ENCODE peak calls at places on chromosomes 5 and 9, in seven cellular contexts. One of them, this sample, is unnamed.

GRCh38 chr9:69674741-69675438 is 2.7 kb upstream of the APBA1 start:
- DNase-seq in H7: no peak
- DNase-seq in body of pancreas: no peak
- DNase-seq in mucosa of descending colon: no peak
- DNase-seq in naive thymus-derived CD4-positive, alpha-beta T cell: no peak
- DNase-seq in colonic mucosa: no peak
- DNase-seq in A549: no peak
- DNase-seq in this sample: no peak

GRCh38 chr9:88978034-88978433 is 13.2 kb upstream of the S1PR3 start:
- DNase-seq in H7: no peak
- DNase-seq in body of pancreas: no peak
- DNase-seq in mucosa of descending colon: no peak
- DNase-seq in naive thymus-derived CD4-positive, alpha-beta T cell: no peak
- DNase-seq in colonic mucosa: no peak
- DNase-seq in A549: no peak
- DNase-seq in this sample: no peak

GRCh38 chr5:162603399-162603798 is 535.8 kb downstream of the GABRG2 start:
- DNase-seq in H7: no peak
- DNase-seq in body of pancreas: no peak
- DNase-seq in mucosa of descending colon: no peak
- DNase-seq in naive thymus-derived CD4-positive, alpha-beta T cell: no peak
- DNase-seq in colonic mucosa: no peak
- DNase-seq in A549: no peak
- DNase-seq in this sample: no peak

GRCh38 chr9:69371001-69371400 is 46.0 kb downstream of the ENTREP1 start:
- DNase-seq in H7: no peak
- DNase-seq in body of pancreas: no peak
- DNase-seq in mucosa of descending colon: no peak
- DNase-seq in naive thymus-derived CD4-positive, alpha-beta T cell: no peak
- DNase-seq in colonic mucosa: no peak
- DNase-seq in A549: no peak
- DNase-seq in this sample: no peak

GRCh38 chr9:536597-537511 is 304.6 kb upstream of the DMRT1 start:
- DNase-seq in H7: no peak
- DNase-seq in body of pancreas: no peak
- DNase-seq in mucosa of descending colon: no peak
- DNase-seq in naive thymus-derived CD4-positive, alpha-beta T cell: no peak
- DNase-seq in colonic mucosa: no peak
- DNase-seq in A549: no peak
- DNase-seq in this sample: no peak

GRCh38 chr5:80238078-80238477 is 17.8 kb downstream of the SERINC5 start:
- DNase-seq in H7: no peak
- DNase-seq in body of pancreas: peak
- DNase-seq in mucosa of descending colon: no peak
- DNase-seq in naive thymus-derived CD4-positive, alpha-beta T cell: no peak
- DNase-seq in colonic mucosa: no peak
- DNase-seq in A549: no peak
- DNase-seq in this sample: no peak

GRCh38 chr5:40333459-40334241 is 346.1 kb upstream of the PTGER4 start:
- DNase-seq in H7: no peak
- DNase-seq in body of pancreas: no peak
- DNase-seq in mucosa of descending colon: no peak
- DNase-seq in naive thymus-derived CD4-positive, alpha-beta T cell: no peak
- DNase-seq in colonic mucosa: no peak
- DNase-seq in A549: peak
- DNase-seq in this sample: no peak

GRCh38 chr9:17520264-17521058 is 58.4 kb upstream of the SH3GL2 start:
- DNase-seq in H7: peak
- DNase-seq in body of pancreas: no peak
- DNase-seq in mucosa of descending colon: no peak
- DNase-seq in naive thymus-derived CD4-positive, alpha-beta T cell: no peak
- DNase-seq in colonic mucosa: no peak
- DNase-seq in A549: no peak
- DNase-seq in this sample: no peak

GRCh38 chr9:91727316-91727861 is 222.6 kb downstream of the ROR2 start:
- DNase-seq in H7: peak
- DNase-seq in body of pancreas: peak
- DNase-seq in mucosa of descending colon: no peak
- DNase-seq in naive thymus-derived CD4-positive, alpha-beta T cell: peak
- DNase-seq in colonic mucosa: no peak
- DNase-seq in A549: peak
- DNase-seq in this sample: no peak

GRCh38 chr9:86324308-86324707 is 29.9 kb downstream of the TUT7 start:
- DNase-seq in H7: no peak
- DNase-seq in body of pancreas: no peak
- DNase-seq in mucosa of descending colon: no peak
- DNase-seq in naive thymus-derived CD4-positive, alpha-beta T cell: no peak
- DNase-seq in colonic mucosa: no peak
- DNase-seq in A549: no peak
- DNase-seq in this sample: no peak

GRCh38 chr5:73974871-73975351 is 348.9 kb downstream of the ARHGEF28 start:
- DNase-seq in H7: no peak
- DNase-seq in body of pancreas: peak
- DNase-seq in mucosa of descending colon: no peak
- DNase-seq in naive thymus-derived CD4-positive, alpha-beta T cell: no peak
- DNase-seq in colonic mucosa: no peak
- DNase-seq in A549: no peak
- DNase-seq in this sample: no peak

GRCh38 chr9:75552941-75553340 is 337.5 kb upstream of the PCSK5 start:
- DNase-seq in H7: no peak
- DNase-seq in body of pancreas: no peak
- DNase-seq in mucosa of descending colon: no peak
- DNase-seq in naive thymus-derived CD4-positive, alpha-beta T cell: no peak
- DNase-seq in colonic mucosa: no peak
- DNase-seq in A549: no peak
- DNase-seq in this sample: no peak

GRCh38 chr9:114037249-114037648 is 40.9 kb downstream of the AMBP start:
- DNase-seq in H7: peak
- DNase-seq in body of pancreas: no peak
- DNase-seq in mucosa of descending colon: no peak
- DNase-seq in naive thymus-derived CD4-positive, alpha-beta T cell: no peak
- DNase-seq in colonic mucosa: no peak
- DNase-seq in A549: no peak
- DNase-seq in this sample: no peak

GRCh38 chr5:149224282-149224681 is 47.4 kb upstream of the AFAP1L1 start:
- DNase-seq in H7: no peak
- DNase-seq in body of pancreas: no peak
- DNase-seq in mucosa of descending colon: no peak
- DNase-seq in naive thymus-derived CD4-positive, alpha-beta T cell: no peak
- DNase-seq in colonic mucosa: no peak
- DNase-seq in A549: no peak
- DNase-seq in this sample: no peak

GRCh38 chr5:8961219-8961618 is 584.7 kb downstream of the SEMA5A start:
- DNase-seq in H7: no peak
- DNase-seq in body of pancreas: no peak
- DNase-seq in mucosa of descending colon: no peak
- DNase-seq in naive thymus-derived CD4-positive, alpha-beta T cell: no peak
- DNase-seq in colonic mucosa: no peak
- DNase-seq in A549: no peak
- DNase-seq in this sample: no peak

GRCh38 chr5:11411621-11412020 is 492.6 kb downstream of the CTNND2 start:
- DNase-seq in H7: no peak
- DNase-seq in body of pancreas: no peak
- DNase-seq in mucosa of descending colon: no peak
- DNase-seq in naive thymus-derived CD4-positive, alpha-beta T cell: no peak
- DNase-seq in colonic mucosa: no peak
- DNase-seq in A549: no peak
- DNase-seq in this sample: no peak

GRCh38 chr9:124040935-124041816 is 29.6 kb downstream of the LHX2 start:
- DNase-seq in H7: peak
- DNase-seq in body of pancreas: peak
- DNase-seq in mucosa of descending colon: peak
- DNase-seq in naive thymus-derived CD4-positive, alpha-beta T cell: peak
- DNase-seq in colonic mucosa: peak
- DNase-seq in A549: no peak
- DNase-seq in this sample: no peak
- H3K4me3 ChIP-seq in H7: peak
- H3K4me3 ChIP-seq in body of pancreas: no peak
- H3K4me3 ChIP-seq in mucosa of descending colon: no peak
- H3K4me3 ChIP-seq in naive thymus-derived CD4-positive, alpha-beta T cell: no peak
- H3K4me3 ChIP-seq in colonic mucosa: peak
- H3K4me3 ChIP-seq in A549: peak
- H3K4me3 ChIP-seq in this sample: peak

DNA sequence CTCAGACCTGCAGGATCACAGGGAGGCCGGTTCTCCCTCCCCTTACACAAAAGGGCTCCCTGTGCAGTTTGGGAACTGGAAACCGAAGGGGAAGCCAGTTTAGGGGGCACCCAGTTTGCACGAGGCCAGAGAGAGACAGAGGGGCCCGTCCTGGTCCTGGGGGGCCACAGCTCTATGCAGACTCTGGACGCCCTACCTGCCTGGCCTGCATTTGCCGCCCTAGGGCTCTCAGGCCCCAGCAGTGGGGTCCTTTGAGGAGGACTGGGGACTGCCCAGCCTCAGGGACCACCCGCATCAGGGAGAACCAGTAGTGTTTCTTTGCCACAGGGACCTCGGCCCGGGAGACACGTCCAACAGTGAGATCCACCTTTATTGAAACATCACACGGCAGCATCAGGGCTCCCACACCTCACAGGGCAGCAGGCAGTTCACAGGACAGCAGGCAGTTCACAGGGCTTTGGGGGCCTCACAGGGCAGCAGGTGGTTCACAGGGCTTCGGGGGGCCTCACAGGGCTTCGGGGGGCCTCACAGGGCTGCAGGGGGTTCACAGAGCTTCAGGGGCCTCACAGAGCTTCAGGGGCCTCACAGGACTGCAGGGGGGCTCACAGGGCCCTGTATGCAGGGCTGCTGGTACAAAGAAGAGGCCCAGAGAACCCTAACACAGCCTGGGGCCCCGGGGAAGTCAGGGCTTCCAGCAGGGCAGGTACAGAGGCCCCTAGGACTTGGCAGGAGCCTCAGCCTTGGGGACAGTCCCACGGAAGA is 648 bp upstream of the NSMF start:
- DNase-seq in H7: peak
- DNase-seq in body of pancreas: no peak
- DNase-seq in mucosa of descending colon: no peak
- DNase-seq in naive thymus-derived CD4-positive, alpha-beta T cell: no peak
- DNase-seq in colonic mucosa: no peak
- DNase-seq in A549: no peak
- DNase-seq in this sample: no peak
- H3K4me3 ChIP-seq in H7: no peak
- H3K4me3 ChIP-seq in body of pancreas: no peak
- H3K4me3 ChIP-seq in mucosa of descending colon: peak
- H3K4me3 ChIP-seq in naive thymus-derived CD4-positive, alpha-beta T cell: peak
- H3K4me3 ChIP-seq in colonic mucosa: peak
- H3K4me3 ChIP-seq in A549: peak
- H3K4me3 ChIP-seq in this sample: peak

DNA sequence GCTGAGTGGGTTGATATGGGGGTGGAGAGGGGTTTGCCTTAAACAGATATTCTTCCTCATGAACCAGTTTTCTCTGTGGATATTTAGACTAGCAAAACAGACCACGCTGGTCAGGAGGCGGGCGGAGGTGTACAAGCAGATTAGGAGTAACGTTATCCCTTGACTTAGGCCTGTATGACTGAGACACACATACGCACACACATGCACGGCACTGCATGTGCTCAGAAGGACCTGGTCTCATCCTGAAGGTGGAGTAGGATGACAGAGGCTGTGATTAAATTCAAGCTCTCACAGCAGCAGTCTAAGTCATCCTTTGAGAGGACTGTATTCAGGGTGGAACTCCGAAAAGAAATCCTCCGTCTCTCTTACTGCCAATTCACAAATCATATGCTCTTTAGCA is 209.7 kb downstream of the DIRAS2 start:
- DNase-seq in H7: no peak
- DNase-seq in body of pancreas: no peak
- DNase-seq in mucosa of descending colon: no peak
- DNase-seq in naive thymus-derived CD4-positive, alpha-beta T cell: no peak
- DNase-seq in colonic mucosa: no peak
- DNase-seq in A549: peak
- DNase-seq in this sample: no peak
- H3K4me3 ChIP-seq in H7: peak
- H3K4me3 ChIP-seq in body of pancreas: no peak
- H3K4me3 ChIP-seq in mucosa of descending colon: no peak
- H3K4me3 ChIP-seq in naive thymus-derived CD4-positive, alpha-beta T cell: no peak
- H3K4me3 ChIP-seq in colonic mucosa: no peak
- H3K4me3 ChIP-seq in A549: no peak
- H3K4me3 ChIP-seq in this sample: no peak

GRCh38 chr9:5509573-5509972 is 758 bp upstream of the PDCD1LG2 start:
- DNase-seq in H7: no peak
- DNase-seq in body of pancreas: no peak
- DNase-seq in mucosa of descending colon: no peak
- DNase-seq in naive thymus-derived CD4-positive, alpha-beta T cell: no peak
- DNase-seq in colonic mucosa: no peak
- DNase-seq in A549: peak
- DNase-seq in this sample: no peak

GRCh38 chr9:5510991-5511390 is 660 bp downstream of the PDCD1LG2 start:
- DNase-seq in H7: no peak
- DNase-seq in body of pancreas: no peak
- DNase-seq in mucosa of descending colon: no peak
- DNase-seq in naive thymus-derived CD4-positive, alpha-beta T cell: no peak
- DNase-seq in colonic mucosa: no peak
- DNase-seq in A549: no peak
- DNase-seq in this sample: no peak

GRCh38 chr9:5511935-5512580 is 1.7 kb downstream of the PDCD1LG2 start:
- DNase-seq in H7: no peak
- DNase-seq in body of pancreas: no peak
- DNase-seq in mucosa of descending colon: no peak
- DNase-seq in naive thymus-derived CD4-positive, alpha-beta T cell: no peak
- DNase-seq in colonic mucosa: no peak
- DNase-seq in A549: no peak
- DNase-seq in this sample: no peak

GRCh38 chr9:5511476-5511875 is 1.1 kb downstream of the PDCD1LG2 start:
- DNase-seq in H7: no peak
- DNase-seq in body of pancreas: no peak
- DNase-seq in mucosa of descending colon: no peak
- DNase-seq in naive thymus-derived CD4-positive, alpha-beta T cell: no peak
- DNase-seq in colonic mucosa: no peak
- DNase-seq in A549: no peak
- DNase-seq in this sample: no peak

DNA sequence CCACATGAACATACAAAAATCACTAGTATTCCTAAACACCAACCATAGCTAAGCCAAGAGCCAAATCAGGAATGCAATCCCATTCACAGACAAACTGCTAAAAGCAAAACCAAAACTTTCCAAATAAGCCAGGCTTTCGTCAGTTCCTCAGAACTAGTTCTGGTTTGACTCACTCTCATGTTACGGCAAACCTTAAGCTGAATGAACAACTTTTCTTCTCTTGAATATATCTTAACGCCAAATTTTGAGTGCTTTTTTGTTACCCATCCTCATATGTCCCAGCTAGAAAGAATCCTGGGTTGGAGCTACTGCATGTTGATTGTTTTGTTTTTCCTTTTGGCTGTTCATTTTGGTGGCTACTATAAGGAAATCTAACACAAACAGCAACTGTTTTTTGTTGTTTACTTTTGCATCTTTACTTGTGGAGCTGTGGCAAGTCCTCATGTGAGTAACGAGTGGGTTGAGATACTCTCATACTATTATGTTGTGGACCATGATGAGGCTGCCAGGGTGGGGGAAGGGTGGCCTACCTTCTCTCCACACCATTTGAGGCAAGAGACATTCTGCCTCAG is at the start of gene PDCD1LG2:
- DNase-seq in H7: no peak
- DNase-seq in body of pancreas: no peak
- DNase-seq in mucosa of descending colon: no peak
- DNase-seq in naive thymus-derived CD4-positive, alpha-beta T cell: no peak
- DNase-seq in colonic mucosa: no peak
- DNase-seq in A549: no peak
- DNase-seq in this sample: no peak
- H3K4me3 ChIP-seq in H7: no peak
- H3K4me3 ChIP-seq in body of pancreas: no peak
- H3K4me3 ChIP-seq in mucosa of descending colon: no peak
- H3K4me3 ChIP-seq in naive thymus-derived CD4-positive, alpha-beta T cell: peak
- H3K4me3 ChIP-seq in colonic mucosa: no peak
- H3K4me3 ChIP-seq in A549: no peak
- H3K4me3 ChIP-seq in this sample: peak

This sample was measured in GM12864.